ENCODE peak calls at places on chromosome 13, in five cellular contexts. X is HepG2, F is uterus, W is breast epithelium, V is esophagus squamous epithelium. J is an unnamed sample.
A peak's percentile ranks its signal among the peaks of the same experiment; 100 is the strongest.

GRCh38 chr13:103516009-103516795 is 450.0 kb upstream of the SLC10A2 start:
- DNase-seq in X (no peak), F (no peak), W (no peak), V (no peak), J (no peak)

GRCh38 chr13:40476175-40476958 is 190.1 kb downstream of the FOXO1 start:
- DNase-seq in X (peak; percentile 90), F (no peak), W (no peak), V (no peak), J (no peak)

GRCh38 chr13:104567114-104567513 is 1500.9 kb upstream of the SLC10A2 start:
- DNase-seq in X (no peak), F (no peak), W (no peak), V (no peak), J (no peak)

GRCh38 chr13:100156786-100157185 is 67.9 kb downstream of the PCCA start:
- DNase-seq in X (no peak), F (no peak), W (no peak), V (no peak), J (peak; percentile 14)

GRCh38 chr13:29487466-29488454 is 107.7 kb downstream of the SLC7A1 start:
- DNase-seq in X (peak; percentile 8), F (peak; percentile 3), W (no peak), V (no peak), J (no peak)

GRCh38 chr13:76123548-76123947 is 487.4 kb downstream of the LMO7 start:
- DNase-seq in X (no peak), F (no peak), W (no peak), V (no peak), J (no peak)

GRCh38 chr13:27979001-27979643 is 9.4 kb downstream of the URAD start:
- DNase-seq in X (no peak), F (no peak), W (no peak), V (no peak), J (no peak)

GRCh38 chr13:79647518-79647917 is 166.6 kb downstream of the NDFIP2 start:
- DNase-seq in X (no peak), F (no peak), W (no peak), V (no peak), J (peak; percentile 94)

GRCh38 chr13:41668130-41668757 is 210.9 kb downstream of the RGCC start:
- DNase-seq in X (peak; percentile 96), F (peak; percentile 38), W (peak; percentile 61), V (no peak), J (peak; percentile 65)

GRCh38 chr13:82636119-82636518 is 1246.2 kb downstream of the SLITRK1 start:
- DNase-seq in X (no peak), F (no peak), W (no peak), V (no peak), J (peak; percentile 57)

GRCh38 chr13:67078062-67078461 is 152.1 kb downstream of the PCDH9 start:
- DNase-seq in X (no peak), F (no peak), W (no peak), V (no peak), J (no peak)

GRCh38 chr13:67076378-67076777 is 153.8 kb downstream of the PCDH9 start:
- DNase-seq in X (no peak), F (no peak), W (no peak), V (no peak), J (no peak)

GRCh38 chr13:67077132-67077531 is 153.0 kb downstream of the PCDH9 start:
- DNase-seq in X (no peak), F (no peak), W (no peak), V (no peak), J (no peak)

GRCh38 chr13:67071918-67072598 is 158.1 kb downstream of the PCDH9 start:
- DNase-seq in X (no peak), F (no peak), W (no peak), V (no peak), J (no peak)

GRCh38 chr13:67075239-67075638 is 154.9 kb downstream of the PCDH9 start:
- DNase-seq in X (no peak), F (no peak), W (no peak), V (no peak), J (peak; percentile 1)
- TF ChIP-seq CTCF in X (no peak), F (no peak), W (no peak), V (no peak), J (no peak)

DNA sequence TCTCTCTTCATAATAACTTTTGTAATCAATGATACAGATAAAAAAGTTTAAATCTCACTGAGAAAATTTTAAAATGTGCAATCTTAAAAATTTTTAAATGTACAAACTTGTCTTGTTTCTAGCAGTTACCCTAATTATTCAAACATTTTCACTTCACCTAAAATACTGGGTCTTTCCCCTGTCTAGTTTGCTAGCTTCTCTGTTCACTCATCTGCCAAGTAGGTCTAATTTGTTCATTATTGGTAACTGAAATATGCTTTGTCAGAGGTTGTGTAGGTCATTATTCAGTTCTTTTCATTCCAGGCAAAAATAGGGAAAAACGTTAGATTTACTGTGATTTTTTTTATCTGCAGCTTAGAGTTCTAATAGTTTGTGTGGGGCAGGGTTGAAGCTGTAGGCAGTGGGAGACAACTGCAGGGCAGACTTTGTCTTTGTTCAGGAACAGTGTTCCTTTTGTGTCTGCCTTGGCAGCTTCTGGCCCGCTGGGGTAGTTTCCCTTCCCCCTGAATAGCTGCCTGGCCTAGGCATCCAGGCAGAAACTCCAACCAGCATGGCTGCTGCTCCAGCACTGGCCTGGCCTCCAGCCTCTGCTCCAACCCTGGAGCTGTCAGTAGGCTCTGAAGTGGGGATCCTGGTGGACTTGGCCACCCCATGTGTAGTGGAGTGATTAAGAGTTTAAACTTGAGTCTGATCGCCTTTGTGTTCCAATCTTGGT is 48.5 kb downstream of the WDFY2 start:
- DNase-seq in X (peak; percentile 77), F (no peak), W (peak; percentile 34), V (no peak), J (no peak)
- H3K27ac ChIP-seq in X (peak overlapping the region; percentile 62), F (no peak overlapping the region), W (peak overlapping the region; percentile 87), V (peak overlapping the region; percentile 25), J (peak overlapping the region; percentile 55)

GRCh38 chr13:38908574-38908973 is 82.1 kb downstream of the STOML3 start:
- DNase-seq in X (no peak), F (no peak), W (no peak), V (no peak), J (no peak)

DNA sequence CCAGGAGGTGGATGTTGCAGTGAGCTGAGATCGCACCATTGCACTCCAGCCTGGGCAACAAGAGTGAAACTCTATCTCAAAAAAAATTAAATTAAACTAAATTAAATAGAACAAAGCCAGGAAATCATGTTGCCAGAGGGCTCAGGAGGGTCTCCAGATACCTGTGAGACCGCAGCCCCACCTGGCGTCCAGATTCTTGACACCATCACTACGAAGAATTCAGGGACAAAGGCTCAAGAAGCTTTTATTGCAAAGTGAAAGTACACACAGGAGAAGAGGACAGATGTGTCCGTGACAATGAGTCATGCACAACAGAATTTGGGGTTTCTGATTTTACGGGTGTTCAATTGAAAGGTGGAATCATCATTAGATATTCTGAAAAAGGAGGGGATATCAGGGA is 76.6 kb downstream of the STOML3 start:
- DNase-seq in X (no peak), F (no peak), W (no peak), V (no peak), J (no peak)
- TF ChIP-seq CTCF in X (peak; percentile 9), F (no peak), W (no peak), V (no peak), J (no peak)

DNA sequence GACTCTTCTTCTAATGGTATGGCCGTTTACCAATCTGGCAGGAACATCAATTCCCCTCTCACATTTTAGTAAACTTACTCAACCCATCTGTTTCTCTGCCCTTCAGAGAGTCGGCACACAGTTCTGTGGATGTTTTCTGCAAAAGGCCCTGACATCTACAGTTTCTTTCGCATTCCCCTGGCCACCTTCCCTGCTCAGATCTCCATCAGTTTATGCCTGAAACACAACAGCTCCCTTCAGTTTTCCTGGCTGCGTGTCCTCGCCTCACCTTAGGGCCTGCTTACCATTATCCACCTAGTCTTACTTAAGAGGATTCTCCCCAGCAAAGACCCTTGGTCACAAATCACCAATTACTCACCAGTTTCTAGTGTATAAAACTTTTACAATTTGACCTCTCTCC is 25.2 kb downstream of the COL4A1 start:
- DNase-seq in X (no peak), F (no peak), W (no peak), V (no peak), J (no peak)
- H3K27ac ChIP-seq in X (no peak overlapping the region), F (peak overlapping the region; percentile 65), W (no peak overlapping the region), V (peak overlapping the region; percentile 58), J (no peak overlapping the region)

DNA sequence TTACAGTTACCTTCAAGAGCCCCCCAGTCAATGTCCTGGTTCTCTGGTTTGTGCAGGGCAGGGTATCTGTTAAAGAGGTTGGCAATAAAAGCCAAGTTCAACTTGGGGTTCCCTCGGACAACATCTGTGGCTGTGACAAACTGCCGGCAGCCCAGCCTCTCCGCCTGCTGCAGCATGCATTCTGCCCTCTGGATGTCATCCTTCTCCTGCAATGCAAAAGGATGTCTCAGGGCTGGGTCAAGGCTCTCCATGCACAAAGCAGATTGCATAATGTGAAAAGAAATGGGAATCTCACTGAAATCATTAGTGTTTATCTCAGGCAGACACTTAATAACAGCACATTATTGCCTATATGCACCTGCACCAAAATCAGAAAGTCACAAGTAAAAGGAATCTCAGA is 35.1 kb downstream of the LCP1 start:
- DNase-seq in X (peak; percentile 56), F (no peak), W (no peak), V (no peak), J (peak; percentile 27)
- TF ChIP-seq CTCF in X (peak; percentile 91), F (no peak), W (peak; percentile 30), V (no peak), J (no peak)

GRCh38 chr13:48595330-48596127 is 58.2 kb upstream of the CYSLTR2 start:
- DNase-seq in X (peak; percentile 79), F (peak; percentile 38), W (no peak), V (no peak), J (peak; percentile 52)

GRCh38 chr13:48590141-48590863 is 57.4 kb upstream of the RCBTB2 start:
- DNase-seq in X (no peak), F (no peak), W (no peak), V (no peak), J (no peak)

GRCh38 chr13:48594080-48594815 is 59.5 kb upstream of the CYSLTR2 start:
- DNase-seq in X (no peak), F (no peak), W (no peak), V (no peak), J (no peak)

GRCh38 chr13:48593551-48593950 is 60.2 kb upstream of the CYSLTR2 start:
- DNase-seq in X (no peak), F (no peak), W (no peak), V (no peak), J (no peak)

DNA sequence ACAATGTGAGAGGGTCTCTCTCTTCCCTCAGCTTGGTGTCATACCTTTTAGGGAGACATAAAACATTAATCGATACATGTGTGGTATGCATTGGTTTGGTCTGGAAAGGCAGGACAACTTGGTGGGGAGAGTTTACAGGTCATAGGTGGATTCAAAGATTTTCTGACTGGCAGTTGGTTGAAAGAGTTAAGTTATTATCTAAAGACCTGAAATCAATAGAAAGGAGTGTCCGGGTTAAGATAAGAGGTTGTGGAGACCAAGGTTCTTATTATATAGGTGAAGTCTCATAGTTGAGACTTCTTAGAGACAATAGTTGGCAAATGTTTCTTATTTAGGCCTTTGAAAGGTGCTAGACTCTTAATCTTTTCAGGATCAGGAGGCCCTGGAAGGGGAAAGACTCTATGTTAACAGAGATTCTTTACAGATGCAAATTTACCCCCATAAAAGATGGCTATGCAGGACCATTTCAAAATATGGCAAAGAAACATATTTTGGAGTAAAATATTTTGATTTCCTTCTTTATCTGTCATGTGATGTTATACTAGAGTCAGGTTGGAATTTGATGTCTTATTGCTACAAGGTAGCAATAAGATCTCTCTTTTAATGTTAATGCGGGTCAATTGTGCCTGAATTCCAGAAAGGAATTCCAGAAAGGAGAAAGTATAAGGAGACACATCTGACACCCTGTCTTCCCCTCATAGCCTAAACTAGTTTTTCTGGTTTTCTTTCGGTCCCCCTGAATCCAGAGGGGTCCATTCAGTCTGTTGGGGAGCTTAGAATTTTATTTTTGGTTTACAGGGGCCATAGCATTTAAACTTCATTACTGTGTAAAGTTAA is 59.2 kb upstream of the RCBTB2 start:
- DNase-seq in X (no peak), F (no peak), W (no peak), V (no peak), J (no peak)
- H3K27ac ChIP-seq in X (peak overlapping the region; percentile 59), F (no peak overlapping the region), W (no peak overlapping the region), V (no peak overlapping the region), J (no peak overlapping the region)

J was measured in RWPE1.